ENCODE peak calls at places on chromosome 7, in five cellular contexts. I, L, X, U and Z are unnamed samples.

GRCh38 chr7:142303650-142304049 is 45.8 kb upstream of the PRSS58 start:
- DNase-seq in I (no peak), L (peak; percentile 38), X (no peak), U (no peak), Z (no peak)

GRCh38 chr7:108000875-108001758 is 1.8 kb downstream of the LAMB1 start:
- DNase-seq in I (no peak), L (no peak), X (peak; percentile 55), U (no peak), Z (no peak)

GRCh38 chr7:138458576-138459234 is 1.4 kb upstream of the TRIM24 start:
- DNase-seq in I (no peak), L (no peak), X (no peak), U (no peak), Z (no peak)

GRCh38 chr7:12643001-12643400 is 44.4 kb upstream of the ARL4A start:
- DNase-seq in I (no peak), L (no peak), X (peak; percentile 34), U (no peak), Z (no peak)

GRCh38 chr7:149075286-149075685 is 15.2 kb downstream of the ZNF786 start:
- DNase-seq in I (no peak), L (no peak), X (no peak), U (no peak), Z (no peak)

GRCh38 chr7:28130277-28130676 is 50.3 kb downstream of the JAZF1 start:
- DNase-seq in I (no peak), L (peak; percentile 18), X (peak; percentile 72), U (peak; percentile 56), Z (no peak)

GRCh38 chr7:158266817-158267736 is 320.5 kb downstream of the PTPRN2 start:
- DNase-seq in I (peak; percentile 8), L (no peak), X (no peak), U (no peak), Z (no peak)

GRCh38 chr7:96589038-96589437 is 120.6 kb downstream of the SEM1 start:
- DNase-seq in I (no peak), L (no peak), X (no peak), U (no peak), Z (no peak)

GRCh38 chr7:116197355-116197754 is 13.0 kb upstream of the TES start:
- DNase-seq in I (no peak), L (no peak), X (peak; percentile 52), U (peak; percentile 85), Z (no peak)

GRCh38 chr7:102912742-102913141 is at the start of gene LRRC17:
- DNase-seq in I (no peak), L (peak; percentile 60), X (peak; percentile 76), U (no peak), Z (no peak)

GRCh38 chr7:2872296-2872874 is 28.3 kb upstream of the GNA12 start:
- DNase-seq in I (no peak), L (no peak), X (no peak), U (no peak), Z (no peak)

GRCh38 chr7:77447616-77448015 is 31.5 kb upstream of the GSAP start:
- DNase-seq in I (no peak), L (no peak), X (no peak), U (no peak), Z (no peak)

GRCh38 chr7:28685660-28686417 is 272.3 kb downstream of the TRIL start:
- DNase-seq in I (peak; percentile 78), L (peak; percentile 87), X (peak; percentile 99), U (peak; percentile 97), Z (no peak)

GRCh38 chr7:5500777-5501350 is 77.2 kb upstream of the TNRC18 start:
- DNase-seq in I (no peak), L (no peak), X (no peak), U (no peak), Z (no peak)

GRCh38 chr7:143299840-143300239 is 11.7 kb downstream of the CASP2 start:
- DNase-seq in I (no peak), L (peak; percentile 69), X (no peak), U (no peak), Z (peak; percentile 65)

GRCh38 chr7:117124585-117125220 is 171.4 kb downstream of the ST7 start:
- DNase-seq in I (no peak), L (peak; percentile 48), X (peak; percentile 98), U (peak; percentile 86), Z (no peak)

GRCh38 chr7:114799522-114800133 is 122.3 kb upstream of the MDFIC start:
- DNase-seq in I (no peak), L (no peak), X (no peak), U (no peak), Z (no peak)

GRCh38 chr7:2967238-2967637 is 76.4 kb downstream of the CARD11 start:
- DNase-seq in I (no peak), L (peak; percentile 3), X (no peak), U (no peak), Z (no peak)

GRCh38 chr7:137577184-137577583 is 233.7 kb upstream of the PTN start:
- DNase-seq in I (no peak), L (no peak), X (peak; percentile 9), U (no peak), Z (no peak)

GRCh38 chr7:155348806-155349205 is 51.1 kb downstream of the INSIG1 start:
- DNase-seq in I (no peak), L (no peak), X (no peak), U (no peak), Z (no peak)